ENCODE peak calls at places on chromosomes 6 and 20, in five cellular contexts. W is HepG2, F is A549, U is K562, O is endothelial cell of umbilical vein. A is an unnamed sample.

GRCh38 chr6:32883789-32884188 is 29.8 kb downstream of the PSMB9 start:
- DNase-seq in O (no peak), U (no peak), F (no peak), W (no peak), A (peak; percentile 87)

GRCh38 chr20:51403465-51404220 is 138.9 kb downstream of the NFATC2 start:
- DNase-seq in U (no peak), F (no peak), W (no peak), O (no peak), A (no peak)

GRCh38 chr20:45823949-45824835 is 2.9 kb downstream of the TNNC2 start:
- DNase-seq in U (no peak), F (no peak), O (peak; percentile 46), W (peak; percentile 51), A (peak; percentile 66)

GRCh38 chr6:24910331-24910849 is 25.4 kb downstream of the RIPOR2 start:
- DNase-seq in U (no peak), F (no peak), O (no peak), W (no peak), A (no peak)

GRCh38 chr20:60785817-60786216 is 466.2 kb upstream of the CDH4 start:
- DNase-seq in U (no peak), O (no peak), F (no peak), W (no peak), A (no peak)

GRCh38 chr6:122408240-122408639 is 8.8 kb downstream of the HSF2 start:
- DNase-seq in O (no peak), W (no peak), F (no peak), U (no peak), A (no peak)

GRCh38 chr6:132320007-132320406 is 81.3 kb downstream of the MOXD1 start:
- DNase-seq in O (peak; percentile 7), W (no peak), U (no peak), F (no peak), A (no peak)

GRCh38 chr6:17039266-17039665 is 62.6 kb upstream of the STMND1 start:
- DNase-seq in U (no peak), W (no peak), O (no peak), F (no peak), A (no peak)

GRCh38 chr20:22302039-22302438 is 282.3 kb downstream of the FOXA2 start:
- DNase-seq in O (no peak), U (no peak), F (no peak), W (no peak), A (no peak)

GRCh38 chr20:11035211-11035610 is 361.4 kb upstream of the JAG1 start:
- DNase-seq in F (no peak), U (no peak), W (no peak), O (peak; percentile 13), A (no peak)

GRCh38 chr6:88380083-88380482 is 213.9 kb upstream of the CNR1 start:
- DNase-seq in F (peak; percentile 9), W (no peak), O (peak; percentile 94), U (no peak), A (peak; percentile 58)

GRCh38 chr6:35148167-35148741 is 7.1 kb upstream of the TCP11 start:
- DNase-seq in O (peak; percentile 31), U (no peak), F (no peak), W (no peak), A (peak; percentile 84)

GRCh38 chr6:129906515-129907077 is 45.5 kb upstream of the TMEM244 start:
- DNase-seq in F (no peak), O (no peak), W (no peak), U (no peak), A (no peak)

GRCh38 chr6:62285612-62286469 is at the start of gene KHDRBS2:
- DNase-seq in U (no peak), F (peak; percentile 1), W (peak; percentile 3), O (no peak), A (no peak)

GRCh38 chr20:51457281-51457932 is 85.1 kb downstream of the NFATC2 start:
- DNase-seq in U (no peak), W (no peak), O (peak; percentile 72), F (peak; percentile 40), A (peak; percentile 54)

GRCh38 chr6:31128093-31128676 is 7.9 kb upstream of the CDSN start:
- DNase-seq in U (peak; percentile 83), F (peak; percentile 37), W (peak; percentile 48), O (peak; percentile 47), A (peak; percentile 53)

GRCh38 chr6:161266866-161267265 is 7.0 kb downstream of the AGPAT4 start:
- DNase-seq in W (no peak), O (no peak), F (no peak), U (no peak), A (no peak)

GRCh38 chr20:10447028-10447427 is 11.9 kb downstream of the SLX4IP start:
- DNase-seq in U (peak; percentile 30), O (peak; percentile 66), F (peak; percentile 91), W (peak; percentile 32), A (peak; percentile 94)

GRCh38 chr20:36217226-36217625 is 19.1 kb upstream of the AAR2 start:
- DNase-seq in F (peak; percentile 78), O (no peak), W (peak; percentile 70), U (peak; percentile 76), A (no peak)

GRCh38 chr6:12909828-12910227 is 193.3 kb downstream of the PHACTR1 start:
- DNase-seq in W (no peak), O (no peak), F (no peak), U (no peak), A (no peak)

GRCh38 chr6:131159578-131159977 is 24.3 kb downstream of the AKAP7 start:
- DNase-seq in F (no peak), O (no peak), U (no peak), W (no peak), A (no peak)

GRCh38 chr20:36975085-36975829 is 23.7 kb upstream of the SAMHD1 start:
- DNase-seq in O (no peak), U (no peak), W (no peak), F (no peak), A (no peak)

GRCh38 chr20:60138263-60139127 is 180.3 kb downstream of the CDH26 start:
- DNase-seq in F (no peak), U (peak; percentile 18), W (no peak), O (no peak), A (peak; percentile 88)

GRCh38 chr6:34223964-34224940 is 12.4 kb upstream of the HMGA1 start:
- DNase-seq in O (peak; percentile 95), F (peak; percentile 85), U (peak; percentile 99), W (peak; percentile 81), A (peak; percentile 96)

GRCh38 chr6:25713802-25714201 is 40.7 kb upstream of the SLC17A4 start:
- DNase-seq in O (no peak), W (no peak), U (no peak), F (no peak), A (no peak)

GRCh38 chr6:35392111-35392702 is 49.8 kb downstream of the PPARD start:
- DNase-seq in U (no peak), O (no peak), W (peak; percentile 39), F (no peak), A (no peak)

GRCh38 chr6:25315194-25315593 is 36.0 kb downstream of the CARMIL1 start:
- DNase-seq in F (no peak), U (no peak), W (no peak), O (no peak), A (no peak)

GRCh38 chr6:163419413-163420314 is 5.1 kb downstream of the QKI start:
- DNase-seq in U (no peak), O (peak; percentile 66), W (no peak), F (no peak), A (no peak)

GRCh38 chr20:9689041-9689440 is 149.8 kb downstream of the PAK5 start:
- DNase-seq in F (no peak), W (no peak), U (no peak), O (no peak), A (no peak)

GRCh38 chr6:46035242-46035641 is 19.6 kb upstream of the CLIC5 start:
- DNase-seq in W (no peak), O (peak; percentile 46), F (no peak), U (no peak), A (no peak)

GRCh38 chr20:11852801-11853200 is 64.9 kb upstream of the BTBD3 start:
- DNase-seq in O (no peak), F (no peak), W (no peak), U (no peak), A (no peak)

GRCh38 chr20:46894971-46895905 is 595 bp downstream of the EYA2 start:
- DNase-seq in F (no peak), W (no peak), U (no peak), O (no peak), A (no peak)

GRCh38 chr6:125346926-125347563 is 45.3 kb upstream of the HDDC2 start:
- DNase-seq in O (no peak), U (no peak), F (no peak), W (no peak), A (no peak)
- H3K4me3 ChIP-seq in O (no peak overlapping the region), U (no peak overlapping the region), F (no peak overlapping the region), W (no peak overlapping the region), A (no peak overlapping the region)

DNA sequence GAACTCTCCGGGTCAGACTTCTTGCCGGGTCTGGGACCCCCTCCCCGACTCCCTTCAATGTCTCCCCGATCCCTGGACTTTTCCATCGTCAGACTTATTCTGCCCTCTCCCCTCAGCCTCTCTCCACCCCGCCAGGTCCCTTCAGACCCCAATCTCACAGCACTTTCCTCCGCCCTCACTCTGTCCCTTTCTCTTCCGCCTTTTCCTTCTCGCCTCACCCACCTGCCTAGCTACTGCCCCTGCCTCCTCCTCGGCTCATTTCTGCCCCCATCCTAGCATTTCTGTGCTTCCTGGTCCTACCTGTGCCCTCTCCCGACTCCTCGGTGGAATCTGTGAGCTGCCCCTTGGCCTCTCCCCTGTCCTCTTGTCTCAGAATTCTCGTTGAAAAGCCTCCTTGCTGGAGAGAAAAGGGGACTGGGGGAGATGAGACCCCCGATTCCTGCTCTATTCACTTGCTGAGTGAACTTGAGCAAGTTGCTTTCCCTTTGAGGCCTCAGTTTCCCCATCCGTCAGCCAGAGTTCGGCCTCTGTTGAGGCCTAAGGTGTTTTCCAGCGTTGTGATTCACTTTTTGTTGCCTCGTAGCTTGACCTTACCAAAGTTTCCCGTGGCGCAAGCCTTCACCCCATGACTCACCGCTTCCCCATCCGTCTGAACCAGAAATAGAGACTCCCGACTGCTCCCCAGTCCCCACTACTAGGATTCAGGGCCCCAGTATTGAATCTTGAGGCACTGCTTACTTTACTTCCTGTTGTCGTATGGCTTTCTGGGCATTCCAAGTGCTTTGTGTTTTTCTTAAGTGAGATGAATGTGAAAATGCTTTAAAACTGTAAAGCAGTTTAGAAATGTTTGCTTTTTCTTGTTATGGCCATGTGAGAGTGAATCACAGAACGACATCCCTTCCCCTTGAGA is 870 bp downstream of the CHMP4B start:
- DNase-seq in F (peak; percentile 77), O (peak; percentile 93), U (peak; percentile 44), W (peak; percentile 66), A (peak; percentile 87)
- TF ChIP-seq MYC in F (no peak), O (no peak), U (no peak), W (no peak), A (peak; percentile 36)

GRCh38 chr20:62549499-62550086 is 73.8 kb upstream of the GATA5 start:
- DNase-seq in F (no peak), W (no peak), U (no peak), O (no peak), A (no peak)
- TF ChIP-seq CTCF in F (peak; percentile 45), W (peak; percentile 60), U (peak; percentile 38), O (no peak), A (no peak)

GRCh38 chr6:37137201-37137880 is 32.6 kb upstream of the PIM1 start:
- DNase-seq in F (peak; percentile 85), W (peak; percentile 93), O (peak; percentile 96), U (no peak), A (no peak)
- H3K4me3 ChIP-seq in F (peak overlapping the region; percentile 32), W (peak overlapping the region; percentile 62), O (no peak overlapping the region), U (no peak overlapping the region), A (no peak overlapping the region)

A was measured in NB4.